ENCODE peak calls at places on chromosomes 7 and 10, in seven cellular contexts. One of them, this sample, is unnamed.

GRCh38 chr7:52639126-52639525 is 396.3 kb upstream of the POM121L12 start:
- DNase-seq in stimulated activated CD4-positive, alpha-beta T cell treated with anti-CD3 and anti-CD28 coated beads, Interleukin-12 subunit alpha, Interleukin-12 subunit beta, amount 100 ng/mL, for 4 hours: no peak
- DNase-seq in kidney epithelial cell: no peak
- DNase-seq in HCT116: no peak
- DNase-seq in GM23338: peak; percentile 43
- DNase-seq in GM06990: no peak
- DNase-seq in RPMI8226: no peak
- DNase-seq in this sample: no peak

GRCh38 chr7:113144839-113145238 is 26.5 kb upstream of the SMIM30 start:
- DNase-seq in stimulated activated CD4-positive, alpha-beta T cell treated with anti-CD3 and anti-CD28 coated beads, Interleukin-12 subunit alpha, Interleukin-12 subunit beta, amount 100 ng/mL, for 4 hours: no peak
- DNase-seq in HCT116: no peak
- DNase-seq in GM06990: no peak
- DNase-seq in kidney epithelial cell: no peak
- DNase-seq in GM23338: peak; percentile 3
- DNase-seq in RPMI8226: peak; percentile 64
- DNase-seq in this sample: no peak

GRCh38 chr10:89837173-89838001 is 136.0 kb downstream of the KIF20B start:
- DNase-seq in GM06990: peak; percentile 61
- DNase-seq in HCT116: no peak
- DNase-seq in kidney epithelial cell: no peak
- DNase-seq in stimulated activated CD4-positive, alpha-beta T cell treated with anti-CD3 and anti-CD28 coated beads, Interleukin-12 subunit alpha, Interleukin-12 subunit beta, amount 100 ng/mL, for 4 hours: peak; percentile 19
- DNase-seq in RPMI8226: peak; percentile 5
- DNase-seq in GM23338: peak; percentile 48
- DNase-seq in this sample: no peak

GRCh38 chr10:93290661-93291354 is 191.3 kb downstream of the MYOF start:
- DNase-seq in GM06990: no peak
- DNase-seq in HCT116: no peak
- DNase-seq in kidney epithelial cell: no peak
- DNase-seq in RPMI8226: no peak
- DNase-seq in stimulated activated CD4-positive, alpha-beta T cell treated with anti-CD3 and anti-CD28 coated beads, Interleukin-12 subunit alpha, Interleukin-12 subunit beta, amount 100 ng/mL, for 4 hours: no peak
- DNase-seq in GM23338: no peak
- DNase-seq in this sample: no peak

GRCh38 chr7:56074371-56074791 is 10.3 kb downstream of the SUMF2 start:
- DNase-seq in kidney epithelial cell: peak; percentile 39
- DNase-seq in GM06990: peak; percentile 50
- DNase-seq in HCT116: no peak
- DNase-seq in RPMI8226: peak; percentile 83
- DNase-seq in GM23338: peak; percentile 92
- DNase-seq in stimulated activated CD4-positive, alpha-beta T cell treated with anti-CD3 and anti-CD28 coated beads, Interleukin-12 subunit alpha, Interleukin-12 subunit beta, amount 100 ng/mL, for 4 hours: peak; percentile 55
- DNase-seq in this sample: no peak

GRCh38 chr7:116554436-116554835 is 29.6 kb downstream of the CAV1 start:
- DNase-seq in GM06990: no peak
- DNase-seq in GM23338: no peak
- DNase-seq in HCT116: no peak
- DNase-seq in RPMI8226: no peak
- DNase-seq in stimulated activated CD4-positive, alpha-beta T cell treated with anti-CD3 and anti-CD28 coated beads, Interleukin-12 subunit alpha, Interleukin-12 subunit beta, amount 100 ng/mL, for 4 hours: no peak
- DNase-seq in kidney epithelial cell: no peak
- DNase-seq in this sample: no peak

GRCh38 chr10:44416021-44416758 is 31.3 kb upstream of the CXCL12 start:
- DNase-seq in kidney epithelial cell: no peak
- DNase-seq in stimulated activated CD4-positive, alpha-beta T cell treated with anti-CD3 and anti-CD28 coated beads, Interleukin-12 subunit alpha, Interleukin-12 subunit beta, amount 100 ng/mL, for 4 hours: no peak
- DNase-seq in HCT116: no peak
- DNase-seq in GM23338: no peak
- DNase-seq in RPMI8226: peak; percentile 68
- DNase-seq in GM06990: no peak
- DNase-seq in this sample: no peak

GRCh38 chr10:48582970-48583369 is 21.9 kb downstream of the ARHGAP22 start:
- DNase-seq in GM06990: no peak
- DNase-seq in RPMI8226: no peak
- DNase-seq in stimulated activated CD4-positive, alpha-beta T cell treated with anti-CD3 and anti-CD28 coated beads, Interleukin-12 subunit alpha, Interleukin-12 subunit beta, amount 100 ng/mL, for 4 hours: no peak
- DNase-seq in HCT116: no peak
- DNase-seq in kidney epithelial cell: no peak
- DNase-seq in GM23338: no peak
- DNase-seq in this sample: no peak

GRCh38 chr7:112357136-112357535 is 93.1 kb upstream of the IFRD1 start:
- DNase-seq in kidney epithelial cell: no peak
- DNase-seq in HCT116: no peak
- DNase-seq in GM06990: no peak
- DNase-seq in GM23338: peak; percentile 36
- DNase-seq in RPMI8226: no peak
- DNase-seq in stimulated activated CD4-positive, alpha-beta T cell treated with anti-CD3 and anti-CD28 coated beads, Interleukin-12 subunit alpha, Interleukin-12 subunit beta, amount 100 ng/mL, for 4 hours: no peak
- DNase-seq in this sample: no peak

GRCh38 chr7:24894670-24895221 is 85.2 kb downstream of the OSBPL3 start:
- DNase-seq in GM23338: peak; percentile 69
- DNase-seq in HCT116: no peak
- DNase-seq in kidney epithelial cell: no peak
- DNase-seq in stimulated activated CD4-positive, alpha-beta T cell treated with anti-CD3 and anti-CD28 coated beads, Interleukin-12 subunit alpha, Interleukin-12 subunit beta, amount 100 ng/mL, for 4 hours: no peak
- DNase-seq in RPMI8226: no peak
- DNase-seq in GM06990: no peak
- DNase-seq in this sample: no peak

GRCh38 chr10:50619882-50620281 is 3.9 kb downstream of the SGMS1 start:
- DNase-seq in kidney epithelial cell: no peak
- DNase-seq in HCT116: no peak
- DNase-seq in RPMI8226: no peak
- DNase-seq in GM23338: peak; percentile 48
- DNase-seq in GM06990: no peak
- DNase-seq in stimulated activated CD4-positive, alpha-beta T cell treated with anti-CD3 and anti-CD28 coated beads, Interleukin-12 subunit alpha, Interleukin-12 subunit beta, amount 100 ng/mL, for 4 hours: no peak
- DNase-seq in this sample: no peak

GRCh38 chr7:16708496-16708895 is 45.1 kb upstream of the TSPAN13 start:
- DNase-seq in HCT116: no peak
- DNase-seq in stimulated activated CD4-positive, alpha-beta T cell treated with anti-CD3 and anti-CD28 coated beads, Interleukin-12 subunit alpha, Interleukin-12 subunit beta, amount 100 ng/mL, for 4 hours: no peak
- DNase-seq in GM06990: no peak
- DNase-seq in RPMI8226: no peak
- DNase-seq in GM23338: peak; percentile 19
- DNase-seq in kidney epithelial cell: no peak
- DNase-seq in this sample: no peak

GRCh38 chr10:95241533-95241932 is 47.5 kb downstream of the ACSM6 start:
- DNase-seq in kidney epithelial cell: no peak
- DNase-seq in HCT116: no peak
- DNase-seq in GM23338: no peak
- DNase-seq in RPMI8226: peak; percentile 86
- DNase-seq in stimulated activated CD4-positive, alpha-beta T cell treated with anti-CD3 and anti-CD28 coated beads, Interleukin-12 subunit alpha, Interleukin-12 subunit beta, amount 100 ng/mL, for 4 hours: no peak
- DNase-seq in GM06990: no peak
- DNase-seq in this sample: no peak

GRCh38 chr10:49661291-49661856 is 18.1 kb upstream of the C10orf53 start:
- DNase-seq in GM06990: no peak
- DNase-seq in RPMI8226: no peak
- DNase-seq in stimulated activated CD4-positive, alpha-beta T cell treated with anti-CD3 and anti-CD28 coated beads, Interleukin-12 subunit alpha, Interleukin-12 subunit beta, amount 100 ng/mL, for 4 hours: no peak
- DNase-seq in kidney epithelial cell: no peak
- DNase-seq in HCT116: no peak
- DNase-seq in GM23338: no peak
- DNase-seq in this sample: no peak

GRCh38 chr10:80713398-80713928 is 175.8 kb downstream of the SH2D4B start:
- DNase-seq in RPMI8226: no peak
- DNase-seq in kidney epithelial cell: no peak
- DNase-seq in GM06990: no peak
- DNase-seq in HCT116: no peak
- DNase-seq in GM23338: peak; percentile 19
- DNase-seq in stimulated activated CD4-positive, alpha-beta T cell treated with anti-CD3 and anti-CD28 coated beads, Interleukin-12 subunit alpha, Interleukin-12 subunit beta, amount 100 ng/mL, for 4 hours: no peak
- DNase-seq in this sample: no peak

GRCh38 chr7:151382079-151382885 is 27.6 kb downstream of the WDR86 start:
- DNase-seq in kidney epithelial cell: no peak
- DNase-seq in RPMI8226: no peak
- DNase-seq in GM23338: peak; percentile 56
- DNase-seq in HCT116: no peak
- DNase-seq in GM06990: no peak
- DNase-seq in stimulated activated CD4-positive, alpha-beta T cell treated with anti-CD3 and anti-CD28 coated beads, Interleukin-12 subunit alpha, Interleukin-12 subunit beta, amount 100 ng/mL, for 4 hours: peak; percentile 13
- DNase-seq in this sample: no peak

GRCh38 chr10:106508920-106509319 is 655.6 kb downstream of the SORCS1 start:
- DNase-seq in kidney epithelial cell: no peak
- DNase-seq in RPMI8226: no peak
- DNase-seq in GM06990: no peak
- DNase-seq in HCT116: no peak
- DNase-seq in stimulated activated CD4-positive, alpha-beta T cell treated with anti-CD3 and anti-CD28 coated beads, Interleukin-12 subunit alpha, Interleukin-12 subunit beta, amount 100 ng/mL, for 4 hours: no peak
- DNase-seq in GM23338: no peak
- DNase-seq in this sample: no peak

GRCh38 chr10:79431891-79432831 is 13.3 kb downstream of the ZCCHC24 start:
- DNase-seq in GM06990: no peak
- DNase-seq in RPMI8226: no peak
- DNase-seq in GM23338: peak; percentile 29
- DNase-seq in kidney epithelial cell: no peak
- DNase-seq in HCT116: no peak
- DNase-seq in stimulated activated CD4-positive, alpha-beta T cell treated with anti-CD3 and anti-CD28 coated beads, Interleukin-12 subunit alpha, Interleukin-12 subunit beta, amount 100 ng/mL, for 4 hours: no peak
- DNase-seq in this sample: no peak

GRCh38 chr7:69861233-69861632 is 263.0 kb downstream of the AUTS2 start:
- DNase-seq in HCT116: no peak
- DNase-seq in kidney epithelial cell: no peak
- DNase-seq in GM06990: no peak
- DNase-seq in GM23338: no peak
- DNase-seq in stimulated activated CD4-positive, alpha-beta T cell treated with anti-CD3 and anti-CD28 coated beads, Interleukin-12 subunit alpha, Interleukin-12 subunit beta, amount 100 ng/mL, for 4 hours: no peak
- DNase-seq in RPMI8226: no peak
- DNase-seq in this sample: no peak

GRCh38 chr7:80934286-80934685 is 15.4 kb upstream of the SEMA3C start:
- DNase-seq in stimulated activated CD4-positive, alpha-beta T cell treated with anti-CD3 and anti-CD28 coated beads, Interleukin-12 subunit alpha, Interleukin-12 subunit beta, amount 100 ng/mL, for 4 hours: no peak
- DNase-seq in HCT116: no peak
- DNase-seq in GM23338: no peak
- DNase-seq in kidney epithelial cell: no peak
- DNase-seq in RPMI8226: no peak
- DNase-seq in GM06990: no peak
- DNase-seq in this sample: no peak

GRCh38 chr7:116258734-116259133 is 48.4 kb downstream of the TES start:
- DNase-seq in RPMI8226: peak; percentile 67
- DNase-seq in GM23338: peak; percentile 71
- DNase-seq in GM06990: no peak
- DNase-seq in stimulated activated CD4-positive, alpha-beta T cell treated with anti-CD3 and anti-CD28 coated beads, Interleukin-12 subunit alpha, Interleukin-12 subunit beta, amount 100 ng/mL, for 4 hours: no peak
- DNase-seq in kidney epithelial cell: no peak
- DNase-seq in HCT116: peak; percentile 48
- DNase-seq in this sample: peak; percentile 20

GRCh38 chr10:104811166-104811565 is 170.1 kb downstream of the SORCS3 start:
- DNase-seq in kidney epithelial cell: no peak
- DNase-seq in RPMI8226: no peak
- DNase-seq in GM23338: no peak
- DNase-seq in HCT116: no peak
- DNase-seq in stimulated activated CD4-positive, alpha-beta T cell treated with anti-CD3 and anti-CD28 coated beads, Interleukin-12 subunit alpha, Interleukin-12 subunit beta, amount 100 ng/mL, for 4 hours: no peak
- DNase-seq in GM06990: no peak
- DNase-seq in this sample: no peak

GRCh38 chr7:14196555-14196954 is 207.1 kb upstream of the ETV1 start:
- DNase-seq in stimulated activated CD4-positive, alpha-beta T cell treated with anti-CD3 and anti-CD28 coated beads, Interleukin-12 subunit alpha, Interleukin-12 subunit beta, amount 100 ng/mL, for 4 hours: no peak
- DNase-seq in GM23338: no peak
- DNase-seq in HCT116: no peak
- DNase-seq in RPMI8226: no peak
- DNase-seq in kidney epithelial cell: no peak
- DNase-seq in GM06990: no peak
- DNase-seq in this sample: no peak

GRCh38 chr10:98967601-98968000 is 268.1 kb downstream of the HPSE2 start:
- DNase-seq in GM23338: no peak
- DNase-seq in HCT116: no peak
- DNase-seq in stimulated activated CD4-positive, alpha-beta T cell treated with anti-CD3 and anti-CD28 coated beads, Interleukin-12 subunit alpha, Interleukin-12 subunit beta, amount 100 ng/mL, for 4 hours: no peak
- DNase-seq in kidney epithelial cell: no peak
- DNase-seq in RPMI8226: no peak
- DNase-seq in GM06990: no peak
- DNase-seq in this sample: no peak

GRCh38 chr7:133354546-133355324 is 101.9 kb downstream of the EXOC4 start:
- DNase-seq in GM23338: peak; percentile 51
- DNase-seq in kidney epithelial cell: no peak
- DNase-seq in stimulated activated CD4-positive, alpha-beta T cell treated with anti-CD3 and anti-CD28 coated beads, Interleukin-12 subunit alpha, Interleukin-12 subunit beta, amount 100 ng/mL, for 4 hours: no peak
- DNase-seq in HCT116: no peak
- DNase-seq in GM06990: no peak
- DNase-seq in RPMI8226: no peak
- DNase-seq in this sample: no peak

GRCh38 chr10:49387029-49387428 is 8.9 kb downstream of the DRGX start:
- DNase-seq in kidney epithelial cell: peak; percentile 1
- DNase-seq in GM23338: no peak
- DNase-seq in stimulated activated CD4-positive, alpha-beta T cell treated with anti-CD3 and anti-CD28 coated beads, Interleukin-12 subunit alpha, Interleukin-12 subunit beta, amount 100 ng/mL, for 4 hours: no peak
- DNase-seq in HCT116: no peak
- DNase-seq in GM06990: no peak
- DNase-seq in RPMI8226: no peak
- DNase-seq in this sample: no peak

GRCh38 chr10:110425684-110426293 is 71.9 kb upstream of the DUSP5 start:
- DNase-seq in stimulated activated CD4-positive, alpha-beta T cell treated with anti-CD3 and anti-CD28 coated beads, Interleukin-12 subunit alpha, Interleukin-12 subunit beta, amount 100 ng/mL, for 4 hours: peak; percentile 17
- DNase-seq in kidney epithelial cell: peak; percentile 100
- DNase-seq in GM23338: no peak
- DNase-seq in HCT116: no peak
- DNase-seq in RPMI8226: no peak
- DNase-seq in GM06990: peak; percentile 67
- DNase-seq in this sample: no peak

GRCh38 chr10:31650010-31650409 is 278.6 kb downstream of the ARHGAP12 start:
- DNase-seq in GM06990: no peak
- DNase-seq in GM23338: no peak
- DNase-seq in kidney epithelial cell: peak; percentile 2
- DNase-seq in HCT116: no peak
- DNase-seq in stimulated activated CD4-positive, alpha-beta T cell treated with anti-CD3 and anti-CD28 coated beads, Interleukin-12 subunit alpha, Interleukin-12 subunit beta, amount 100 ng/mL, for 4 hours: no peak
- DNase-seq in RPMI8226: no peak
- DNase-seq in this sample: no peak

GRCh38 chr7:127809285-127809702 is 157.3 kb downstream of the SND1 start:
- DNase-seq in stimulated activated CD4-positive, alpha-beta T cell treated with anti-CD3 and anti-CD28 coated beads, Interleukin-12 subunit alpha, Interleukin-12 subunit beta, amount 100 ng/mL, for 4 hours: no peak
- DNase-seq in GM06990: no peak
- DNase-seq in kidney epithelial cell: peak; percentile 72
- DNase-seq in HCT116: no peak
- DNase-seq in GM23338: no peak
- DNase-seq in RPMI8226: peak; percentile 12
- DNase-seq in this sample: no peak

This sample was measured in CMK.